ENCODE peak calls at places on chromosomes 1 and 21, in six cellular contexts. H is NCI-H345; D is stimulated activated CD4-positive, alpha-beta T cell treated with anti-CD3 and anti-CD28 coated beads, TNF-alpha, amount 100 ng/mL, for 4 hours; P is H1; N is fibroblast of mammary gland; X is T-cell. O is an unnamed sample.

GRCh38 chr1:35883681-35884155 is 709 bp downstream of the AGO1 start:
- DNase-seq in H (peak), D (peak), P (peak), N (peak), X (no peak), O (peak)

GRCh38 chr1:197902131-197902453 is 338 bp upstream of the C1orf53 start:
- DNase-seq in H (no peak), D (no peak), P (no peak), N (no peak), X (no peak), O (no peak)

GRCh38 chr1:94142583-94142982 is 21.6 kb upstream of the ABCA4 start:
- DNase-seq in H (no peak), D (no peak), P (no peak), N (no peak), X (no peak), O (no peak)

GRCh38 chr1:212302745-212303383 is 17.7 kb downstream of the PPP2R5A start:
- DNase-seq in H (no peak), D (no peak), P (no peak), N (peak), X (no peak), O (no peak)

GRCh38 chr1:33045246-33045645 is 8.6 kb upstream of the AK2 start:
- DNase-seq in H (no peak), D (no peak), P (no peak), N (no peak), X (no peak), O (peak)

GRCh38 chr1:204872262-204872881 is 1.7 kb downstream of the NFASC start:
- DNase-seq in H (no peak), D (no peak), P (no peak), N (peak), X (no peak), O (no peak)

GRCh38 chr1:199821029-199821779 is 206.3 kb upstream of the NR5A2 start:
- DNase-seq in H (peak), D (no peak), P (no peak), N (no peak), X (no peak), O (no peak)

GRCh38 chr1:61412601-61413000 is 312.3 kb downstream of the TM2D1 start:
- DNase-seq in H (no peak), D (no peak), P (no peak), N (no peak), X (no peak), O (no peak)

GRCh38 chr1:219041819-219042218 is 131.9 kb upstream of the LYPLAL1 start:
- DNase-seq in H (no peak), D (no peak), P (no peak), N (peak), X (no peak), O (no peak)

GRCh38 chr21:25735895-25736597 is 1.3 kb downstream of the GABPA start:
- DNase-seq in H (no peak), D (no peak), P (no peak), N (peak), X (no peak), O (no peak)

GRCh38 chr1:8259498-8260290 is 58.2 kb upstream of the SLC45A1 start:
- DNase-seq in H (peak), D (no peak), P (no peak), N (peak), X (no peak), O (peak)

GRCh38 chr1:51745304-51745570 is 128.3 kb downstream of the OSBPL9 start:
- DNase-seq in H (no peak), D (no peak), P (no peak), N (no peak), X (no peak), O (no peak)

GRCh38 chr1:211920141-211920572 is 89.6 kb upstream of the LPGAT1 start:
- DNase-seq in H (no peak), D (no peak), P (no peak), N (peak), X (no peak), O (no peak)

GRCh38 chr1:244456586-244456985 is 4.5 kb upstream of the CATSPERE start:
- DNase-seq in H (no peak), D (no peak), P (no peak), N (no peak), X (no peak), O (no peak)

GRCh38 chr1:31695327-31695726 is 8.5 kb downstream of the COL16A1 start:
- DNase-seq in H (no peak), D (no peak), P (no peak), N (no peak), X (no peak), O (no peak)

GRCh38 chr1:6475381-6476133 is 9.6 kb upstream of the TNFRSF25 start:
- DNase-seq in H (peak), D (no peak), P (peak), N (peak), X (peak), O (peak)

GRCh38 chr1:174875306-174875705 is 124.4 kb upstream of the CACYBP start:
- DNase-seq in H (peak), D (no peak), P (no peak), N (no peak), X (peak), O (peak)

GRCh38 chr1:241637604-241638003 is 2.6 kb downstream of the CHML start:
- DNase-seq in H (no peak), D (no peak), P (no peak), N (peak), X (no peak), O (no peak)

GRCh38 chr1:51583532-51583931 is 33.4 kb upstream of the OSBPL9 start:
- DNase-seq in H (no peak), D (no peak), P (no peak), N (peak), X (no peak), O (peak)

GRCh38 chr1:55727010-55727409 is 511.8 kb upstream of the USP24 start:
- DNase-seq in H (no peak), D (no peak), P (no peak), N (peak), X (no peak), O (no peak)

GRCh38 chr1:228147768-228148167 is 2.0 kb upstream of the GJC2 start:
- DNase-seq in H (no peak), D (no peak), P (no peak), N (no peak), X (no peak), O (no peak)

GRCh38 chr1:245589221-245589620 is 434.4 kb downstream of the KIF26B start:
- DNase-seq in H (no peak), D (no peak), P (no peak), N (no peak), X (no peak), O (no peak)

GRCh38 chr1:9869831-9870251 is 40.2 kb downstream of the CTNNBIP1 start:
- DNase-seq in H (no peak), D (no peak), P (no peak), N (no peak), X (no peak), O (peak)

GRCh38 chr1:204478166-204478899 is 16.3 kb downstream of the PIK3C2B start:
- DNase-seq in H (no peak), D (no peak), P (no peak), N (no peak), X (no peak), O (no peak)